ENCODE peak calls at places on chromosomes 13 and 19, in five cellular contexts. G is osteocyte, P is hypothalamus, J is Calu3, I is A549. O is an unnamed sample.

GRCh38 chr13:99419591-99420243 is 81.6 kb upstream of the TM9SF2 start:
- DNase-seq in G (no peak), P (no peak), J (no peak), I (no peak), O (no peak)

GRCh38 chr13:73983109-73983508 is 151.1 kb downstream of the KLF12 start:
- DNase-seq in G (no peak), P (no peak), J (no peak), I (no peak), O (no peak)

GRCh38 chr19:17560205-17560595 is 4.8 kb downstream of the COLGALT1 start:
- DNase-seq in G (no peak), P (no peak), J (no peak), I (peak), O (no peak)

GRCh38 chr19:3310711-3311110 is 55.7 kb upstream of the NFIC start:
- DNase-seq in G (no peak), P (no peak), J (no peak), I (no peak), O (no peak)

GRCh38 chr13:45162821-45163220 is 38.0 kb downstream of the KCTD4 start:
- DNase-seq in G (no peak), P (no peak), J (no peak), I (peak), O (peak)

GRCh38 chr19:47035127-47035494 is 13.3 kb downstream of the TMEM160 start:
- DNase-seq in G (no peak), P (no peak), J (no peak), I (peak), O (no peak)

GRCh38 chr13:36414461-36414860 is 17.8 kb upstream of the CCNA1 start:
- DNase-seq in G (no peak), P (no peak), J (no peak), I (no peak), O (no peak)

GRCh38 chr13:106205871-106206270 is 329.6 kb downstream of the EFNB2 start:
- DNase-seq in G (no peak), P (no peak), J (no peak), I (no peak), O (no peak)

GRCh38 chr19:17346109-17346671 is 8.8 kb downstream of the GTPBP3 start:
- DNase-seq in G (peak), P (peak), J (peak), I (peak), O (no peak)

GRCh38 chr13:36088001-36088400 is 43.2 kb downstream of the DCLK1 start:
- DNase-seq in G (no peak), P (no peak), J (no peak), I (no peak), O (no peak)

GRCh38 chr13:29861694-29862110 is 11.3 kb upstream of the UBL3 start:
- DNase-seq in G (no peak), P (no peak), J (no peak), I (peak), O (peak)

GRCh38 chr19:5136060-5136855 is 167.3 kb downstream of the KDM4B start:
- DNase-seq in G (no peak), P (no peak), J (no peak), I (no peak), O (no peak)

GRCh38 chr13:33349996-33350826 is 64.7 kb upstream of the STARD13 start:
- DNase-seq in G (peak), P (no peak), J (peak), I (no peak), O (no peak)